ENCODE peak calls at places on chromosomes 13 and 19, in four cellular contexts. One of them, this sample, is unnamed.

GRCh38 chr13:83845121-83845520 is 37.2 kb downstream of the SLITRK1 start:
- DNase-seq in kidney: no peak
- DNase-seq in psoas muscle: no peak
- DNase-seq in uterus: no peak
- DNase-seq in this sample: no peak

GRCh38 chr13:98315466-98315865 is 138.4 kb upstream of the RNF113B start:
- DNase-seq in kidney: no peak
- DNase-seq in psoas muscle: no peak
- DNase-seq in uterus: no peak
- DNase-seq in this sample: no peak

GRCh38 chr13:43407023-43407581 is 379.7 kb downstream of the ENOX1 start:
- DNase-seq in psoas muscle: no peak
- DNase-seq in uterus: no peak
- DNase-seq in kidney: no peak
- DNase-seq in this sample: no peak

GRCh38 chr19:34837262-34837661 is 64.2 kb upstream of the ZNF599 start:
- DNase-seq in uterus: no peak
- DNase-seq in psoas muscle: no peak
- DNase-seq in kidney: no peak
- DNase-seq in this sample: no peak

GRCh38 chr13:46845146-46845545 is 48.2 kb upstream of the ESD start:
- DNase-seq in uterus: no peak
- DNase-seq in kidney: no peak
- DNase-seq in psoas muscle: no peak
- DNase-seq in this sample: no peak

GRCh38 chr19:56838930-56839664 is 1.4 kb downstream of the PEG3 start:
- DNase-seq in kidney: peak; percentile 99
- DNase-seq in uterus: peak; percentile 95
- DNase-seq in psoas muscle: peak; percentile 94
- DNase-seq in this sample: peak; percentile 94

GRCh38 chr13:99665716-99666115 is 164.4 kb downstream of the TM9SF2 start:
- DNase-seq in uterus: no peak
- DNase-seq in psoas muscle: no peak
- DNase-seq in kidney: no peak
- DNase-seq in this sample: no peak

GRCh38 chr13:41224113-41225110 is 30.0 kb upstream of the KBTBD7 start:
- DNase-seq in psoas muscle: no peak
- DNase-seq in uterus: no peak
- DNase-seq in kidney: no peak
- DNase-seq in this sample: no peak

GRCh38 chr13:34340534-34340933 is 522.6 kb downstream of the RFC3 start:
- DNase-seq in kidney: no peak
- DNase-seq in uterus: no peak
- DNase-seq in psoas muscle: no peak
- DNase-seq in this sample: no peak

GRCh38 chr13:30341815-30342570 is 34.6 kb upstream of the KATNAL1 start:
- DNase-seq in uterus: peak; percentile 90
- DNase-seq in kidney: peak; percentile 92
- DNase-seq in psoas muscle: peak; percentile 90
- DNase-seq in this sample: no peak

GRCh38 chr19:49435670-49436069 is 5.7 kb downstream of the SLC17A7 start:
- DNase-seq in kidney: no peak
- DNase-seq in uterus: no peak
- DNase-seq in psoas muscle: no peak
- DNase-seq in this sample: no peak

GRCh38 chr13:39217471-39217870 is 179.2 kb downstream of the NHLRC3 start:
- DNase-seq in psoas muscle: no peak
- DNase-seq in kidney: no peak
- DNase-seq in uterus: no peak
- DNase-seq in this sample: peak; percentile 1

GRCh38 chr13:40591091-40591490 is 75.3 kb downstream of the FOXO1 start:
- DNase-seq in kidney: no peak
- DNase-seq in uterus: no peak
- DNase-seq in psoas muscle: no peak
- DNase-seq in this sample: no peak

GRCh38 chr19:51002542-51003311 is 1.3 kb upstream of the KLK8 start:
- DNase-seq in uterus: no peak
- DNase-seq in kidney: no peak
- DNase-seq in psoas muscle: no peak
- DNase-seq in this sample: no peak

GRCh38 chr13:55437162-55437561 is 1703.6 kb upstream of the PRR20A start:
- DNase-seq in uterus: no peak
- DNase-seq in psoas muscle: no peak
- DNase-seq in kidney: no peak
- DNase-seq in this sample: no peak

GRCh38 chr19:48817585-48818124 is 6.8 kb upstream of the BCAT2 start:
- DNase-seq in kidney: no peak
- DNase-seq in psoas muscle: no peak
- DNase-seq in uterus: no peak
- DNase-seq in this sample: no peak

GRCh38 chr19:6223461-6224307 is 56.1 kb downstream of the MLLT1 start:
- DNase-seq in uterus: no peak
- DNase-seq in kidney: peak; percentile 90
- DNase-seq in psoas muscle: peak; percentile 66
- DNase-seq in this sample: no peak

GRCh38 chr19:33811246-33811645 is 14.6 kb downstream of the KCTD15 start:
- DNase-seq in psoas muscle: no peak
- DNase-seq in uterus: no peak
- DNase-seq in kidney: no peak
- DNase-seq in this sample: no peak

GRCh38 chr19:13051581-13052165 is 51.0 kb downstream of the LYL1 start:
- DNase-seq in kidney: peak; percentile 91
- DNase-seq in uterus: peak; percentile 74
- DNase-seq in psoas muscle: peak; percentile 88
- DNase-seq in this sample: peak; percentile 31

GRCh38 chr13:80562423-80562822 is 221.5 kb upstream of the SPRY2 start:
- DNase-seq in psoas muscle: no peak
- DNase-seq in kidney: no peak
- DNase-seq in uterus: no peak
- DNase-seq in this sample: no peak

GRCh38 chr13:110617326-110618072 is 2.2 kb downstream of the NAXD start:
- DNase-seq in uterus: peak; percentile 43
- DNase-seq in psoas muscle: no peak
- DNase-seq in kidney: no peak
- DNase-seq in this sample: no peak

GRCh38 chr13:45482571-45483173 is 17.9 kb downstream of the COG3 start:
- DNase-seq in uterus: no peak
- DNase-seq in psoas muscle: no peak
- DNase-seq in kidney: no peak
- DNase-seq in this sample: no peak

GRCh38 chr13:24107955-24108614 is 52.4 kb upstream of the SPATA13 start:
- DNase-seq in uterus: no peak
- DNase-seq in psoas muscle: no peak
- DNase-seq in kidney: no peak
- DNase-seq in this sample: no peak

GRCh38 chr19:19642506-19643157 is 825 bp downstream of the GMIP start:
- DNase-seq in psoas muscle: no peak
- DNase-seq in uterus: no peak
- DNase-seq in kidney: no peak
- DNase-seq in this sample: no peak

GRCh38 chr13:48233097-48233885 is at the start of gene ITM2B:
- DNase-seq in kidney: peak; percentile 94
- DNase-seq in psoas muscle: peak; percentile 88
- DNase-seq in uterus: no peak
- DNase-seq in this sample: peak; percentile 82

GRCh38 chr19:49333426-49334288 is 1.5 kb upstream of the CD37 start:
- DNase-seq in uterus: no peak
- DNase-seq in kidney: peak; percentile 84
- DNase-seq in psoas muscle: no peak
- DNase-seq in this sample: no peak

GRCh38 chr13:70353096-70353495 is 244.8 kb upstream of the KLHL1 start:
- DNase-seq in kidney: no peak
- DNase-seq in psoas muscle: no peak
- DNase-seq in uterus: no peak
- DNase-seq in this sample: no peak

GRCh38 chr13:57353831-57354230 is 186.8 kb downstream of the PRR20E start:
- DNase-seq in uterus: no peak
- DNase-seq in kidney: no peak
- DNase-seq in psoas muscle: no peak
- DNase-seq in this sample: no peak

GRCh38 chr19:4352701-4353121 is 9.3 kb downstream of the MPND start:
- DNase-seq in uterus: no peak
- DNase-seq in psoas muscle: no peak
- DNase-seq in kidney: peak; percentile 75
- DNase-seq in this sample: no peak

GRCh38 chr13:95128045-95128643 is 173.1 kb downstream of the ABCC4 start:
- DNase-seq in psoas muscle: no peak
- DNase-seq in kidney: no peak
- DNase-seq in uterus: no peak
- DNase-seq in this sample: no peak

GRCh38 chr19:18414504-18415176 is 4.6 kb upstream of the SSBP4 start:
- DNase-seq in kidney: peak; percentile 83
- DNase-seq in uterus: peak; percentile 55
- DNase-seq in psoas muscle: peak; percentile 62
- DNase-seq in this sample: no peak

GRCh38 chr13:76725211-76725610 is 161.0 kb downstream of the KCTD12 start:
- DNase-seq in kidney: no peak
- DNase-seq in psoas muscle: no peak
- DNase-seq in uterus: no peak
- DNase-seq in this sample: no peak

GRCh38 chr13:50171585-50172282 is 156.5 kb downstream of the KCNRG start:
- DNase-seq in uterus: no peak
- DNase-seq in kidney: no peak
- DNase-seq in psoas muscle: no peak
- DNase-seq in this sample: no peak

GRCh38 chr13:32537580-32538233 is 888 bp downstream of the N4BP2L2 start:
- DNase-seq in uterus: peak; percentile 29
- DNase-seq in kidney: peak; percentile 74
- DNase-seq in psoas muscle: peak; percentile 60
- DNase-seq in this sample: no peak

GRCh38 chr19:40960062-40960685 is 30.9 kb upstream of the CYP2B6 start:
- DNase-seq in psoas muscle: no peak
- DNase-seq in uterus: no peak
- DNase-seq in kidney: no peak
- DNase-seq in this sample: no peak

GRCh38 chr19:55642153-55643002 is 1.1 kb upstream of the ZNF581 start:
- DNase-seq in kidney: peak; percentile 90
- DNase-seq in psoas muscle: no peak
- DNase-seq in uterus: no peak
- DNase-seq in this sample: no peak

GRCh38 chr13:65748227-65748626 is 1481.9 kb downstream of the PCDH9 start:
- DNase-seq in uterus: no peak
- DNase-seq in psoas muscle: no peak
- DNase-seq in kidney: no peak
- DNase-seq in this sample: no peak

GRCh38 chr13:112954488-112955270 is 14.3 kb upstream of the MCF2L start:
- DNase-seq in uterus: no peak
- DNase-seq in psoas muscle: no peak
- DNase-seq in kidney: no peak
- DNase-seq in this sample: no peak

GRCh38 chr13:36432106-36432544 is at the start of gene CCNA1:
- DNase-seq in uterus: peak; percentile 42
- DNase-seq in psoas muscle: peak; percentile 57
- DNase-seq in kidney: no peak
- DNase-seq in this sample: no peak

GRCh38 chr19:1833540-1833939 is 14.7 kb downstream of the REXO1 start:
- DNase-seq in uterus: no peak
- DNase-seq in kidney: peak; percentile 74
- DNase-seq in psoas muscle: no peak
- DNase-seq in this sample: peak; percentile 76
- H3K27ac ChIP-seq in uterus: no peak overlapping the region
- H3K27ac ChIP-seq in kidney: no peak overlapping the region
- H3K27ac ChIP-seq in psoas muscle: no peak overlapping the region
- H3K27ac ChIP-seq in this sample: peak overlapping the region; percentile 67

DNA sequence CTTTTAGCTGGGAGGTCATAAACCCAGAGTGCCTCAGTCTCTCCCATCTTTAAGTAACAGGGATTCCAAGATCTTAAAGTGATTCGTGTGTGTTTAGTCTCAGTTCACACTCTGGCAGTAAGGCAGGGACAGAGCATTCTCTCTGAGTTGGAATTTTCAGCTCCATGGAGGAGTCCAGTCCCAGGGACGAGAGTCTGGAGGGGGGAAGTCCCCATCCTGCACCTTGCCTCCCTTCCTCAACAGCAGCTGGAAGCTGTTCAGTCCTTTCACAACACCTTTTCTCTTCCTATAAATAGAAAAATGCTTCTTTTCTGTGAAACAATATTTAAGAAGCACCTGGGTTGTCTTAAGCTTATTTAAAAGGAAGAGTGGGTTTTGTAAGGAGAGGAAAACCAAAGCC is 82.0 kb downstream of the KLF5 start:
- DNase-seq in psoas muscle: no peak
- DNase-seq in kidney: no peak
- DNase-seq in uterus: no peak
- DNase-seq in this sample: no peak
- H3K27ac ChIP-seq in psoas muscle: no peak overlapping the region
- H3K27ac ChIP-seq in kidney: no peak overlapping the region
- H3K27ac ChIP-seq in uterus: no peak overlapping the region
- H3K27ac ChIP-seq in this sample: no peak overlapping the region

DNA sequence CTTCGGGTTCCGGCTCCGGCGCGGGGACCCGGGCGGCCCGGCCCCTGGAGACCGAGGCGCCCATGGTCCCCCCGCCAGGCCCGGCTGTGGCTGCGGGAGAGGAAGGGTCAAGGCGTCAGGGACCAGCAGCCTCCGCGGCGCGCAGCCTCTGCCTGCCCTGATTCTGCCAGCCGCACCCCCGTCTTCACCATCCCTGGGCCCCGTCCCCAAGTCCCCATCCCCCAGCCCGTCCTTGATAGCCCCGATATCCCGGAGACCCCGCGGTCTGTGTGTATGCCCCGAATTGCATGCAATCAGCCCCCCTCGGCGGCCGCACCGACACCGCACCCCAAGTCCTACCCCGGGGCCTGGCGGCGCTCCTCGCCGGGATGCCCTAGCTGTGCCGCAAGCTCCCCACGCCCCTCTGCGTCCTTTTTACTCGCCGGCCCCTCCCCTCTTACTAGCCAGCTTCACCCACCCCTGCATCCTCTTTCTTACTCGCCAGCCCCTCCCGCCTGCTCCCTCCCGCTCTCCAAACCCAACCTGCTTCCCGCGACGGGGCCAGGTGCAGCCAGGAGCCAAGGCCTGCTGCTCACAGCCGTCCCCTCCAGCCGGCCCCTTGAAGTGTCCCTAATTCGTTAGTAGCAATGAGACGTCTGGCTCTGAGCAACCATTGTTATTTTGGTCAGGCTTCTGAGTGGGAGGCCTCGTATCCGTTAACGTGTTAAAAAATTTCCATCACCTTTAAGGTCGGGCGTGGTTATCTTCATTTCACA is at the start of gene FBXO27:
- DNase-seq in uterus: no peak
- DNase-seq in kidney: peak; percentile 85
- DNase-seq in psoas muscle: no peak
- DNase-seq in this sample: peak; percentile 47
- H3K27ac ChIP-seq in uterus: peak within 1 kb of the TSS; percentile 9
- H3K27ac ChIP-seq in kidney: peak within 1 kb of the TSS; percentile 67
- H3K27ac ChIP-seq in psoas muscle: no peak within 1 kb of the TSS
- H3K27ac ChIP-seq in this sample: peak within 1 kb of the TSS; percentile 74

DNA sequence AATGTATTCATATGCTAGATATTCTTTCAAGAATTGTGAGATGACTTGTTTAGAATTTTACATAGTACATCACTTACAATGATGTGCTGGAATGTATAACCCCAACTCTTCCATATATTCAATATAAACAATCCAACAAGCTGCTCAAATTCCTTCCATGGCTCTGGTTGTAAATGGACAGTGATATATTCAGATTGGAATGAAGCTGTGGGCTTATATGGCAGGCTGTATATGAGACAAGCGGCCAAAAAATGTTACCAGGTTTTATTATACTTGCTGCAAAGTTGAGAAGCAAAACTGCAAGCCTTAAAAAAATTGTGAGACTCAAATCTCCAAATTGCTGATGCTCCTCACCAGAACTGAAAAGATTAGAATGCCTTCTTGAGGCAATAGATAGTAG is 83.6 kb upstream of the KLF12 start:
- DNase-seq in uterus: no peak
- DNase-seq in kidney: no peak
- DNase-seq in psoas muscle: no peak
- DNase-seq in this sample: no peak
- H3K27ac ChIP-seq in uterus: no peak overlapping the region
- H3K27ac ChIP-seq in kidney: no peak overlapping the region
- H3K27ac ChIP-seq in psoas muscle: no peak overlapping the region
- H3K27ac ChIP-seq in this sample: no peak overlapping the region

This sample was measured in substantia nigra.